ENCODE peak calls at places on chromosomes 16 and 17, in seven cellular contexts. One of them, this sample, is unnamed.

GRCh38 chr16:19288872-19289799 is 3.6 kb downstream of the CLEC19A start:
- DNase-seq in B cell: no peak
- DNase-seq in AG04450: no peak
- DNase-seq in fibroblast of the aortic adventitia: no peak
- DNase-seq in RWPE1: no peak
- DNase-seq in glutamatergic neuron: no peak
- DNase-seq in heart left ventricle: no peak
- DNase-seq in this sample: no peak

GRCh38 chr16:25013751-25014499 is 1.2 kb downstream of the ARHGAP17 start:
- DNase-seq in AG04450: no peak
- DNase-seq in B cell: no peak
- DNase-seq in heart left ventricle: no peak
- DNase-seq in glutamatergic neuron: no peak
- DNase-seq in RWPE1: no peak
- DNase-seq in fibroblast of the aortic adventitia: no peak
- DNase-seq in this sample: no peak

GRCh38 chr17:7177954-7178477 is 1.2 kb downstream of the ASGR1 start:
- DNase-seq in fibroblast of the aortic adventitia: no peak
- DNase-seq in RWPE1: no peak
- DNase-seq in AG04450: no peak
- DNase-seq in heart left ventricle: no peak
- DNase-seq in glutamatergic neuron: peak
- DNase-seq in B cell: no peak
- DNase-seq in this sample: peak

GRCh38 chr17:32103476-32104113 is 38.7 kb upstream of the RHOT1 start:
- DNase-seq in AG04450: no peak
- DNase-seq in glutamatergic neuron: no peak
- DNase-seq in fibroblast of the aortic adventitia: peak
- DNase-seq in RWPE1: no peak
- DNase-seq in B cell: no peak
- DNase-seq in heart left ventricle: no peak
- DNase-seq in this sample: no peak

GRCh38 chr17:64097196-64097936 is 32.6 kb downstream of the ERN1 start:
- DNase-seq in AG04450: no peak
- DNase-seq in heart left ventricle: no peak
- DNase-seq in RWPE1: no peak
- DNase-seq in B cell: no peak
- DNase-seq in glutamatergic neuron: no peak
- DNase-seq in fibroblast of the aortic adventitia: peak
- DNase-seq in this sample: no peak

GRCh38 chr17:35089846-35090193 is 26.3 kb upstream of the RFFL start:
- DNase-seq in RWPE1: peak
- DNase-seq in heart left ventricle: no peak
- DNase-seq in fibroblast of the aortic adventitia: no peak
- DNase-seq in glutamatergic neuron: no peak
- DNase-seq in AG04450: no peak
- DNase-seq in B cell: no peak
- DNase-seq in this sample: peak

GRCh38 chr17:67633751-67634191 is 84.0 kb upstream of the NOL11 start:
- DNase-seq in heart left ventricle: peak
- DNase-seq in AG04450: no peak
- DNase-seq in RWPE1: no peak
- DNase-seq in fibroblast of the aortic adventitia: peak
- DNase-seq in glutamatergic neuron: no peak
- DNase-seq in B cell: no peak
- DNase-seq in this sample: no peak

GRCh38 chr16:50102046-50102756 is 36.4 kb downstream of the HEATR3 start:
- DNase-seq in B cell: no peak
- DNase-seq in heart left ventricle: no peak
- DNase-seq in glutamatergic neuron: no peak
- DNase-seq in RWPE1: peak
- DNase-seq in fibroblast of the aortic adventitia: peak
- DNase-seq in AG04450: peak
- DNase-seq in this sample: no peak

GRCh38 chr16:629289-630023 is 1.3 kb upstream of the WFIKKN1 start:
- DNase-seq in heart left ventricle: no peak
- DNase-seq in fibroblast of the aortic adventitia: no peak
- DNase-seq in B cell: no peak
- DNase-seq in glutamatergic neuron: peak
- DNase-seq in RWPE1: no peak
- DNase-seq in AG04450: no peak
- DNase-seq in this sample: no peak

GRCh38 chr17:70677783-70678647 is 508.7 kb downstream of the KCNJ2 start:
- DNase-seq in AG04450: no peak
- DNase-seq in glutamatergic neuron: no peak
- DNase-seq in B cell: no peak
- DNase-seq in RWPE1: no peak
- DNase-seq in heart left ventricle: no peak
- DNase-seq in fibroblast of the aortic adventitia: no peak
- DNase-seq in this sample: no peak

GRCh38 chr16:52561910-52562741 is 15.2 kb upstream of the TOX3 start:
- DNase-seq in glutamatergic neuron: no peak
- DNase-seq in B cell: no peak
- DNase-seq in heart left ventricle: no peak
- DNase-seq in RWPE1: no peak
- DNase-seq in AG04450: no peak
- DNase-seq in fibroblast of the aortic adventitia: no peak
- DNase-seq in this sample: no peak

GRCh38 chr16:49463529-49463928 is 89.9 kb downstream of the C16orf78 start:
- DNase-seq in fibroblast of the aortic adventitia: no peak
- DNase-seq in glutamatergic neuron: peak
- DNase-seq in RWPE1: no peak
- DNase-seq in AG04450: no peak
- DNase-seq in B cell: peak
- DNase-seq in heart left ventricle: peak
- DNase-seq in this sample: no peak

GRCh38 chr16:3589441-3589921 is 12.3 kb upstream of the NLRC3 start:
- DNase-seq in glutamatergic neuron: no peak
- DNase-seq in fibroblast of the aortic adventitia: no peak
- DNase-seq in B cell: no peak
- DNase-seq in RWPE1: no peak
- DNase-seq in AG04450: no peak
- DNase-seq in heart left ventricle: no peak
- DNase-seq in this sample: no peak

GRCh38 chr16:62254847-62255246 is 218.6 kb upstream of the CDH8 start:
- DNase-seq in RWPE1: peak
- DNase-seq in AG04450: no peak
- DNase-seq in glutamatergic neuron: no peak
- DNase-seq in heart left ventricle: no peak
- DNase-seq in fibroblast of the aortic adventitia: no peak
- DNase-seq in B cell: no peak
- DNase-seq in this sample: no peak

GRCh38 chr17:45977506-45977824 is 21.6 kb upstream of the STH start:
- DNase-seq in glutamatergic neuron: no peak
- DNase-seq in fibroblast of the aortic adventitia: no peak
- DNase-seq in heart left ventricle: no peak
- DNase-seq in RWPE1: no peak
- DNase-seq in AG04450: no peak
- DNase-seq in B cell: no peak
- DNase-seq in this sample: no peak

GRCh38 chr17:9468532-9468931 is 107.1 kb downstream of the STX8 start:
- DNase-seq in AG04450: no peak
- DNase-seq in glutamatergic neuron: peak
- DNase-seq in heart left ventricle: no peak
- DNase-seq in RWPE1: no peak
- DNase-seq in B cell: no peak
- DNase-seq in fibroblast of the aortic adventitia: no peak
- DNase-seq in this sample: no peak

GRCh38 chr17:2198917-2199316 is 104.7 kb downstream of the SMG6 start:
- DNase-seq in B cell: no peak
- DNase-seq in glutamatergic neuron: no peak
- DNase-seq in RWPE1: no peak
- DNase-seq in AG04450: no peak
- DNase-seq in heart left ventricle: no peak
- DNase-seq in fibroblast of the aortic adventitia: peak
- DNase-seq in this sample: no peak

GRCh38 chr17:16924701-16925440 is 47.0 kb downstream of the TNFRSF13B start:
- DNase-seq in AG04450: no peak
- DNase-seq in glutamatergic neuron: no peak
- DNase-seq in B cell: no peak
- DNase-seq in fibroblast of the aortic adventitia: no peak
- DNase-seq in RWPE1: no peak
- DNase-seq in heart left ventricle: no peak
- DNase-seq in this sample: no peak

GRCh38 chr16:11182381-11182780 is 73.6 kb downstream of the SOCS1 start:
- DNase-seq in RWPE1: no peak
- DNase-seq in B cell: no peak
- DNase-seq in heart left ventricle: no peak
- DNase-seq in fibroblast of the aortic adventitia: no peak
- DNase-seq in AG04450: no peak
- DNase-seq in glutamatergic neuron: no peak
- DNase-seq in this sample: no peak

GRCh38 chr16:88934066-88934667 is 42.8 kb downstream of the CBFA2T3 start:
- DNase-seq in B cell: no peak
- DNase-seq in AG04450: no peak
- DNase-seq in glutamatergic neuron: no peak
- DNase-seq in fibroblast of the aortic adventitia: no peak
- DNase-seq in heart left ventricle: no peak
- DNase-seq in RWPE1: no peak
- DNase-seq in this sample: no peak

GRCh38 chr16:88938933-88939813 is 37.8 kb downstream of the CBFA2T3 start:
- DNase-seq in fibroblast of the aortic adventitia: no peak
- DNase-seq in AG04450: no peak
- DNase-seq in B cell: peak
- DNase-seq in RWPE1: no peak
- DNase-seq in heart left ventricle: peak
- DNase-seq in glutamatergic neuron: peak
- DNase-seq in this sample: no peak

GRCh38 chr16:88938119-88938932 is 38.7 kb downstream of the CBFA2T3 start:
- DNase-seq in AG04450: no peak
- DNase-seq in B cell: no peak
- DNase-seq in RWPE1: no peak
- DNase-seq in glutamatergic neuron: no peak
- DNase-seq in heart left ventricle: no peak
- DNase-seq in fibroblast of the aortic adventitia: no peak
- DNase-seq in this sample: no peak

GRCh38 chr16:88936913-88937666 is 39.9 kb downstream of the CBFA2T3 start:
- DNase-seq in fibroblast of the aortic adventitia: no peak
- DNase-seq in B cell: peak
- DNase-seq in RWPE1: no peak
- DNase-seq in AG04450: no peak
- DNase-seq in glutamatergic neuron: no peak
- DNase-seq in heart left ventricle: no peak
- DNase-seq in this sample: no peak

GRCh38 chr16:88936008-88936912 is 40.7 kb downstream of the CBFA2T3 start:
- DNase-seq in glutamatergic neuron: no peak
- DNase-seq in AG04450: no peak
- DNase-seq in fibroblast of the aortic adventitia: no peak
- DNase-seq in heart left ventricle: peak
- DNase-seq in RWPE1: no peak
- DNase-seq in B cell: peak
- DNase-seq in this sample: peak
- TF ChIP-seq CTCF in glutamatergic neuron: no peak
- TF ChIP-seq CTCF in AG04450: no peak
- TF ChIP-seq CTCF in fibroblast of the aortic adventitia: no peak
- TF ChIP-seq CTCF in heart left ventricle: no peak
- TF ChIP-seq CTCF in RWPE1: no peak
- TF ChIP-seq CTCF in B cell: peak
- TF ChIP-seq CTCF in this sample: peak

DNA sequence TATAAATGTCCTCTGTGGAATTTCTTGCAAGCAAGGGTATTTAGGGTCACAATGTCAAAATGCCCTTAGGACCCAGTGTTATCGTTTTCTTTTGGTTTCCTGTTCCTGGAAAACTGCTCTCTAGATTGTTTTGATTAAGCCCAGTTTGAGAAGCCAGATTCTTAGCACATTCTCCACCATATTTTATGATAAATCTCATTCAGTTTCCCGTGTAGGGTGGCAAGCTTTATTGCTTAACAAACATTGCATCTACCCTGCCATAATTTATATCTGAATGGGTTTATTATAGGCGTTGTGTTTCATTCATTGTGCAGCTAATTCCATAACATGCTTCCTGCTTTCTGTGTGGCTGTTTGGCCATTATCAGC is 389.1 kb upstream of the DYNLRB2 start:
- DNase-seq in AG04450: no peak
- DNase-seq in glutamatergic neuron: no peak
- DNase-seq in RWPE1: no peak
- DNase-seq in fibroblast of the aortic adventitia: no peak
- DNase-seq in B cell: no peak
- DNase-seq in heart left ventricle: no peak
- DNase-seq in this sample: no peak
- TF ChIP-seq CTCF in AG04450: no peak
- TF ChIP-seq CTCF in glutamatergic neuron: no peak
- TF ChIP-seq CTCF in RWPE1: no peak
- TF ChIP-seq CTCF in fibroblast of the aortic adventitia: no peak
- TF ChIP-seq CTCF in B cell: no peak
- TF ChIP-seq CTCF in heart left ventricle: no peak
- TF ChIP-seq CTCF in this sample: no peak

GRCh38 chr16:84749815-84750214 is 50.0 kb downstream of the USP10 start:
- DNase-seq in heart left ventricle: no peak
- DNase-seq in AG04450: no peak
- DNase-seq in glutamatergic neuron: no peak
- DNase-seq in RWPE1: no peak
- DNase-seq in B cell: no peak
- DNase-seq in fibroblast of the aortic adventitia: no peak
- DNase-seq in this sample: no peak

GRCh38 chr16:84746875-84747274 is 47.1 kb downstream of the USP10 start:
- DNase-seq in heart left ventricle: no peak
- DNase-seq in glutamatergic neuron: no peak
- DNase-seq in fibroblast of the aortic adventitia: no peak
- DNase-seq in AG04450: no peak
- DNase-seq in B cell: no peak
- DNase-seq in RWPE1: no peak
- DNase-seq in this sample: no peak

GRCh38 chr16:84746231-84746630 is 46.4 kb downstream of the USP10 start:
- DNase-seq in B cell: no peak
- DNase-seq in fibroblast of the aortic adventitia: no peak
- DNase-seq in glutamatergic neuron: no peak
- DNase-seq in RWPE1: no peak
- DNase-seq in AG04450: no peak
- DNase-seq in heart left ventricle: no peak
- DNase-seq in this sample: no peak

GRCh38 chr16:84751241-84751640 is 51.4 kb downstream of the USP10 start:
- DNase-seq in glutamatergic neuron: no peak
- DNase-seq in RWPE1: no peak
- DNase-seq in fibroblast of the aortic adventitia: no peak
- DNase-seq in B cell: peak
- DNase-seq in AG04450: no peak
- DNase-seq in heart left ventricle: no peak
- DNase-seq in this sample: no peak

DNA sequence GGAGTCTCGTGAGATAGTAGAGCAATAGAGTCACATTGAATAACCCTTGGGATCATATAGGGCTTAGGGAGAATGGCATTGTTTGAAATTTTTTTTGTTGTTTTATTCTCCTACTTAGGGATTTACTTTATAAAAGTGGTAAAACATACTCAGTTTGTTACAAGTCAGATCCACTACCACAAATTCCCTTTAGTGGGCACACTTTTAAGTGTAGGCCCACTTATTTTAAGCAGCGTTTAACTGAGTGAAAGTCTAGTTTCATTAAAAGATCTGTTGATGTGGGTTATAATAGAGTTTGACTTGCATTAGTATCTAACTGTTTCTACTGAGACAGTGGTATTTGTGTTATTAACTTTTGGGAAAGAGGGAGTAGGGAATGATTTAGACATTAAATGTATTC is 49.3 kb downstream of the USP10 start:
- DNase-seq in B cell: no peak
- DNase-seq in glutamatergic neuron: no peak
- DNase-seq in RWPE1: no peak
- DNase-seq in fibroblast of the aortic adventitia: no peak
- DNase-seq in heart left ventricle: no peak
- DNase-seq in AG04450: no peak
- DNase-seq in this sample: no peak
- TF ChIP-seq CTCF in B cell: peak
- TF ChIP-seq CTCF in glutamatergic neuron: no peak
- TF ChIP-seq CTCF in RWPE1: no peak
- TF ChIP-seq CTCF in fibroblast of the aortic adventitia: no peak
- TF ChIP-seq CTCF in heart left ventricle: no peak
- TF ChIP-seq CTCF in AG04450: peak
- TF ChIP-seq CTCF in this sample: no peak

GRCh38 chr17:73706858-73707257 is 62.6 kb upstream of the SDK2 start:
- DNase-seq in RWPE1: no peak
- DNase-seq in glutamatergic neuron: no peak
- DNase-seq in B cell: no peak
- DNase-seq in heart left ventricle: no peak
- DNase-seq in AG04450: no peak
- DNase-seq in fibroblast of the aortic adventitia: no peak
- DNase-seq in this sample: no peak
- TF ChIP-seq CTCF in RWPE1: no peak
- TF ChIP-seq CTCF in glutamatergic neuron: no peak
- TF ChIP-seq CTCF in B cell: no peak
- TF ChIP-seq CTCF in heart left ventricle: no peak
- TF ChIP-seq CTCF in AG04450: no peak
- TF ChIP-seq CTCF in fibroblast of the aortic adventitia: no peak
- TF ChIP-seq CTCF in this sample: no peak

This sample was measured in Calu3.